ENCODE peak calls at places on chromosomes 7 and 10, in four cellular contexts. Q is colonic mucosa, P is lower lobe of right lung, X is mammary epithelial cell. I is an unnamed sample.
A peak's percentile ranks its signal among the peaks of the same experiment; 100 is the strongest.

GRCh38 chr7:155361947-155362346 is 64.3 kb downstream of the INSIG1 start:
- DNase-seq in X (no peak), P (peak; percentile 14), Q (no peak), I (no peak)

GRCh38 chr7:30750574-30751256 is 1.2 kb upstream of the INMT start:
- DNase-seq in X (no peak), P (peak; percentile 66), Q (peak; percentile 70), I (peak; percentile 88)

GRCh38 chr7:28018020-28018419 is 162.6 kb downstream of the JAZF1 start:
- DNase-seq in X (no peak), Q (no peak), P (no peak), I (no peak)

GRCh38 chr10:32846974-32847373 is 111.1 kb downstream of the ITGB1 start:
- DNase-seq in Q (no peak), X (no peak), P (no peak), I (no peak)

GRCh38 chr7:151060416-151061234 is 1.2 kb downstream of the SLC4A2 start:
- DNase-seq in P (no peak), X (peak; percentile 35), Q (peak; percentile 72), I (peak; percentile 38)

GRCh38 chr7:106050002-106050742 is 61.9 kb downstream of the SYPL1 start:
- DNase-seq in Q (no peak), X (peak; percentile 57), P (no peak), I (no peak)

GRCh38 chr7:76008156-76008687 is 13.8 kb upstream of the TMEM120A start:
- DNase-seq in P (peak; percentile 25), Q (no peak), X (no peak), I (no peak)

GRCh38 chr7:151059362-151060112 is at the start of gene SLC4A2:
- DNase-seq in X (peak; percentile 71), Q (peak; percentile 83), P (peak; percentile 86), I (peak; percentile 68)

GRCh38 chr7:25389489-25390106 is 161.3 kb upstream of the NPVF start:
- DNase-seq in P (no peak), X (peak; percentile 32), Q (peak; percentile 60), I (peak; percentile 72)

GRCh38 chr7:140927351-140927750 is 2.6 kb upstream of the BRAF start:
- DNase-seq in X (no peak), Q (no peak), P (no peak), I (no peak)

GRCh38 chr7:141754939-141755338 is 9.0 kb upstream of the TAS2R3 start:
- DNase-seq in X (peak; percentile 11), P (no peak), Q (no peak), I (peak; percentile 19)

GRCh38 chr7:754531-755420 is 27.7 kb upstream of the PRKAR1B start:
- DNase-seq in X (no peak), Q (no peak), P (peak; percentile 41), I (no peak)

GRCh38 chr7:157785021-157785441 is 448.2 kb downstream of the DNAJB6 start:
- DNase-seq in Q (no peak), X (no peak), P (no peak), I (no peak)

GRCh38 chr10:15262036-15262713 is 93.7 kb upstream of the NMT2 start:
- DNase-seq in X (no peak), P (no peak), Q (peak; percentile 39), I (peak; percentile 55)

GRCh38 chr7:115135111-115135510 is 213.2 kb downstream of the MDFIC start:
- DNase-seq in X (no peak), P (no peak), Q (no peak), I (no peak)

GRCh38 chr10:112724404-112724991 is 225.5 kb upstream of the TCF7L2 start:
- DNase-seq in P (no peak), X (no peak), Q (no peak), I (no peak)

GRCh38 chr10:103668351-103669242 is 175.1 kb downstream of the NEURL1 start:
- DNase-seq in P (peak; percentile 74), Q (peak; percentile 52), X (no peak), I (peak; percentile 65)

GRCh38 chr10:122561212-122561611 is 658 bp downstream of the DMBT1 start:
- DNase-seq in X (no peak), P (no peak), Q (no peak), I (no peak)

GRCh38 chr7:9226500-9226899 is 793.1 kb downstream of the NXPH1 start:
- DNase-seq in Q (no peak), P (no peak), X (no peak), I (no peak)

GRCh38 chr10:34698979-34699378 is 116.1 kb downstream of the PARD3 start:
- DNase-seq in P (no peak), X (peak; percentile 76), Q (no peak), I (no peak)

GRCh38 chr7:40658731-40659130 is 523.9 kb downstream of the SUGCT start:
- DNase-seq in X (peak; percentile 87), Q (no peak), P (no peak), I (no peak)

GRCh38 chr7:12067156-12067831 is 143.8 kb upstream of the TMEM106B start:
- DNase-seq in X (peak; percentile 28), P (no peak), Q (peak; percentile 72), I (peak; percentile 61)

GRCh38 chr7:158536871-158537865 is 50.5 kb downstream of the PTPRN2 start:
- DNase-seq in P (no peak), Q (no peak), X (no peak), I (no peak)

GRCh38 chr10:12710594-12711343 is 290.7 kb downstream of the CCDC3 start:
- DNase-seq in Q (peak; percentile 81), P (peak; percentile 74), X (peak; percentile 65), I (peak; percentile 76)

GRCh38 chr7:139855498-139856270 is 26.6 kb downstream of the TBXAS1 start:
- DNase-seq in Q (peak; percentile 29), X (no peak), P (peak; percentile 47), I (peak; percentile 29)

GRCh38 chr7:129970816-129971215 is 18.1 kb upstream of the UBE2H start:
- DNase-seq in X (no peak), P (no peak), Q (peak; percentile 80), I (peak; percentile 77)

GRCh38 chr7:18647602-18648001 is 152.1 kb downstream of the HDAC9 start:
- DNase-seq in P (no peak), Q (no peak), X (no peak), I (no peak)

GRCh38 chr10:32983333-32983909 is 25.4 kb upstream of the ITGB1 start:
- DNase-seq in P (no peak), X (peak; percentile 95), Q (no peak), I (peak; percentile 36)

GRCh38 chr7:134941185-134941900 is 45.0 kb upstream of the AGBL3 start:
- DNase-seq in P (no peak), Q (no peak), X (peak; percentile 80), I (no peak)

GRCh38 chr7:105205592-105206211 is 183.0 kb downstream of the SRPK2 start:
- DNase-seq in P (no peak), Q (no peak), X (no peak), I (no peak)

GRCh38 chr7:47254081-47255006 is 327.6 kb downstream of the TNS3 start:
- DNase-seq in X (peak; percentile 36), P (peak; percentile 90), Q (peak; percentile 73), I (peak; percentile 68)

GRCh38 chr7:37901890-37902524 is 14.6 kb downstream of the SFRP4 start:
- DNase-seq in X (peak; percentile 29), P (no peak), Q (no peak), I (no peak)

GRCh38 chr7:93119191-93119905 is 1.6 kb upstream of the SAMD9 start:
- DNase-seq in P (no peak), Q (no peak), X (peak; percentile 56), I (no peak)

GRCh38 chr7:114364151-114364550 is 50.5 kb upstream of the FOXP2 start:
- DNase-seq in X (no peak), Q (no peak), P (no peak), I (no peak)

GRCh38 chr7:142323706-142324105 is 65.8 kb upstream of the PRSS58 start:
- DNase-seq in P (no peak), Q (no peak), X (peak; percentile 9), I (peak; percentile 15)

GRCh38 chr10:123297175-123297574 is 143.0 kb downstream of the BUB3 start:
- DNase-seq in P (no peak), X (no peak), Q (no peak), I (no peak)

GRCh38 chr7:13262929-13263530 is 575.6 kb downstream of the ARL4A start:
- DNase-seq in P (no peak), X (peak; percentile 10), Q (no peak), I (peak; percentile 49)

GRCh38 chr7:2796358-2797352 is 47.5 kb downstream of the GNA12 start:
- DNase-seq in Q (peak; percentile 43), X (no peak), P (no peak), I (no peak)

GRCh38 chr7:113606325-113606724 is 312.5 kb downstream of the PPP1R3A start:
- DNase-seq in Q (no peak), X (no peak), P (no peak), I (no peak)

GRCh38 chr7:97006951-97007861 is 1.9 kb downstream of the DLX6 start:
- DNase-seq in P (no peak), Q (no peak), X (no peak), I (no peak)
- H3K4me3 ChIP-seq in P (no peak overlapping the region), Q (no peak overlapping the region), X (no peak overlapping the region), I (no peak overlapping the region)

GRCh38 chr7:26856481-26856880 is 7.9 kb downstream of the SKAP2 start:
- DNase-seq in X (peak; percentile 64), P (no peak), Q (no peak), I (no peak)
- H3K4me1 ChIP-seq in X (peaks cover 38% of the 10 kb centered on the region), P (peaks cover 38% of the 10 kb centered on the region), Q (no peaks in the 10 kb centered on the region), I (no peaks in the 10 kb centered on the region)

GRCh38 chr10:124627851-124628675 is 116.1 kb downstream of the FAM53B start:
- DNase-seq in P (no peak), Q (no peak), X (no peak), I (peak; percentile 26)
- H3K9me3 ChIP-seq in P (no peaks in the 10 kb centered on the region), Q (no peaks in the 10 kb centered on the region), X (no peaks in the 10 kb centered on the region), I (no peaks in the 10 kb centered on the region)

DNA sequence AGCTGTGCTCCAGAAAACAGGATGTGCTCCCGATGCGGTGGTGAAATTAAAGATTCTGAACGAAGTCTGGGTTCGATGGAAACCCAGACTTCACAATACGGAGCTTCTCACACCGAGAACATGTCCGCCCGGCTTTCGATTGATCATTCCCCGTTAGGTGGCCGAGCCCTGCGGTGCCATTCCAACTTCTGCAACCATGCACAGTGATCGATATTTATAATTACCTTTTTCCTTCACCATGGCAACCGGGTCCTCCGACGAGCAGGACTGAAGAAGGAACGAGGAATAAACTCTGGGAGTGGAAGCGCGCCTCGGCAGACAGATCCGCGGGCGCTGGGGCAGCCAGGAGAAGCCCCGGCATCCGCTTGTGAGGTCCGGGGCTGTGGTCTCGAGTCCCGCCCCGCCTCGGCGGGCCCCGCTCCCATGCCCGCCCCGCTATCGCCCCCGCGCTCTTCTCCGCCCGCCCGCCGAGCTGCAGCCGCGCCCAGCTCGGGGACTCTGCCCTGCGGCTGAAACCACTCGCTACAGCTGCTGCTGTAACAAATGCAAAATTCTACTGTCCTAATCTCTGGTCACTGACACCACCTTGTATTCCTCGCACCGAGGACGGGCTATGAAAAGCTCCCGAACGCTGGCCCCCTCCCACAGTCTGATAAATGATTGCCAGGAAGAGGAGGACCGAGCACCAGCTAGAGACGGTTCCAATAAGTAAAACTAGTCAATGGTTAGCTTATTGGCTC is 26.2 kb downstream of the ABLIM1 start:
- DNase-seq in Q (peak; percentile 67), X (no peak), P (peak; percentile 54), I (peak; percentile 61)
- H3K4me3 ChIP-seq in Q (peak overlapping the region; percentile 47), X (peak overlapping the region; percentile 43), P (peak overlapping the region; percentile 60), I (no peak overlapping the region)

GRCh38 chr10:63264852-63265617 is 131.9 kb downstream of the NRBF2 start:
- DNase-seq in P (no peak), Q (peak; percentile 54), X (peak; percentile 64), I (peak; percentile 76)
- H3K4me1 ChIP-seq in P (peaks cover 43% of the 10 kb centered on the region), Q (peaks cover 14% of the 10 kb centered on the region), X (peaks cover 5% of the 10 kb centered on the region), I (peaks cover 9% of the 10 kb centered on the region)